ENCODE peak calls at places on chromosome 5, in eight cellular contexts. L, K, F, N, V, Z, B and Q are unnamed samples.

GRCh38 chr5:113510836-113511451 is 2.5 kb upstream of the YTHDC2 start:
- DNase-seq in L (no peak), K (no peak), F (no peak), N (no peak), V (peak; percentile 39), Z (no peak), B (no peak), Q (no peak)

GRCh38 chr5:14714706-14715105 is 50.2 kb downstream of the OTULIN start:
- DNase-seq in L (no peak), K (no peak), F (no peak), N (no peak), V (no peak), Z (no peak), B (no peak), Q (no peak)

GRCh38 chr5:62340392-62340791 is 34.4 kb downstream of the KIF2A start:
- DNase-seq in L (no peak), K (no peak), F (no peak), N (no peak), V (peak; percentile 28), Z (no peak), B (no peak), Q (no peak)

GRCh38 chr5:140324834-140325195 is 21.6 kb downstream of the HBEGF start:
- DNase-seq in L (no peak), K (no peak), F (no peak), N (no peak), V (no peak), Z (peak; percentile 77), B (no peak), Q (no peak)

GRCh38 chr5:151075698-151076331 is 5.0 kb downstream of the TNIP1 start:
- DNase-seq in L (no peak), K (peak; percentile 73), F (no peak), N (peak; percentile 64), V (no peak), Z (no peak), B (no peak), Q (no peak)

GRCh38 chr5:173163219-173163618 is 18.9 kb downstream of the BNIP1 start:
- DNase-seq in L (no peak), K (no peak), F (no peak), N (no peak), V (no peak), Z (no peak), B (no peak), Q (no peak)

GRCh38 chr5:71782771-71783770 is 64.0 kb downstream of the CARTPT start:
- DNase-seq in L (peak; percentile 47), K (peak; percentile 69), F (peak; percentile 91), N (peak; percentile 74), V (peak; percentile 59), Z (no peak), B (peak; percentile 42), Q (peak; percentile 87)

GRCh38 chr5:19044931-19045695 is 942.9 kb downstream of the CDH18 start:
- DNase-seq in L (no peak), K (no peak), F (no peak), N (no peak), V (no peak), Z (no peak), B (no peak), Q (no peak)

GRCh38 chr5:150323092-150323491 is 20.4 kb upstream of the ARSI start:
- DNase-seq in L (no peak), K (no peak), F (no peak), N (no peak), V (no peak), Z (no peak), B (no peak), Q (no peak)

GRCh38 chr5:95734156-95734555 is 3.0 kb downstream of the RHOBTB3 start:
- DNase-seq in L (no peak), K (no peak), F (no peak), N (no peak), V (no peak), Z (no peak), B (no peak), Q (no peak)

GRCh38 chr5:95733100-95733499 is 2.0 kb downstream of the RHOBTB3 start:
- DNase-seq in L (no peak), K (no peak), F (no peak), N (no peak), V (no peak), Z (no peak), B (no peak), Q (no peak)

GRCh38 chr5:95738069-95738468 is 6.9 kb downstream of the RHOBTB3 start:
- DNase-seq in L (no peak), K (no peak), F (no peak), N (no peak), V (no peak), Z (no peak), B (no peak), Q (no peak)

GRCh38 chr5:95734916-95735315 is 3.8 kb downstream of the RHOBTB3 start:
- DNase-seq in L (no peak), K (no peak), F (no peak), N (no peak), V (no peak), Z (no peak), B (no peak), Q (no peak)

DNA sequence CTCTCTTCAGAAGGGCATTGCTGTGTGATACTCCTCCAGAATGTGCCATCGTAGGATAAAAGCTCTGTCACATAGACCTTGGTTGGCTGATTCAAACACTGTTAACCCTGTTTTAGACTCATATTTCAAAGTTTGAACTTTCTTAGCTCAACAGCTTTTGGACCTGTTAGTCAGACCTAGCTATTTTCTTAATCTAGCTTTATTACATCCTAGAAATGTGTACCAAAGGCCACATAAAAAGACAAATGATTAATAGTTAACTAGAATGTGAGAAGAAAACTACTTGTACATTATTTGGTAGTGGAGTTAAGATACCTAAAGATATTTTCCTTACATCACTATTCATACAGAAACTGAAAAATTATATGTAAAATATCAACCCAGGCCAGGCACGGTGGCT is 4.3 kb downstream of the RHOBTB3 start:
- DNase-seq in L (no peak), K (no peak), F (no peak), N (no peak), V (no peak), Z (no peak), B (no peak), Q (no peak)
- H3K27ac ChIP-seq in L (no peak overlapping the region), K (peak overlapping the region; percentile 95), F (peak overlapping the region; percentile 94), N (peak overlapping the region; percentile 93), V (no peak overlapping the region), Z (no peak overlapping the region), B (no peak overlapping the region), Q (no peak overlapping the region)

GRCh38 chr5:177358333-177358939 is 712 bp downstream of the RGS14 start:
- DNase-seq in L (no peak), K (no peak), F (no peak), N (no peak), V (no peak), Z (no peak), B (no peak), Q (no peak)

GRCh38 chr5:177361418-177362101 is 3.8 kb downstream of the RGS14 start:
- DNase-seq in L (no peak), K (no peak), F (no peak), N (no peak), V (no peak), Z (no peak), B (no peak), Q (no peak)

GRCh38 chr5:177357459-177358332 is at the start of gene RGS14:
- DNase-seq in L (no peak), K (peak; percentile 45), F (no peak), N (peak; percentile 68), V (no peak), Z (peak; percentile 87), B (peak; percentile 39), Q (no peak)

GRCh38 chr5:177359451-177359851 is 1.7 kb downstream of the RGS14 start:
- DNase-seq in L (no peak), K (no peak), F (no peak), N (no peak), V (no peak), Z (no peak), B (no peak), Q (no peak)

DNA sequence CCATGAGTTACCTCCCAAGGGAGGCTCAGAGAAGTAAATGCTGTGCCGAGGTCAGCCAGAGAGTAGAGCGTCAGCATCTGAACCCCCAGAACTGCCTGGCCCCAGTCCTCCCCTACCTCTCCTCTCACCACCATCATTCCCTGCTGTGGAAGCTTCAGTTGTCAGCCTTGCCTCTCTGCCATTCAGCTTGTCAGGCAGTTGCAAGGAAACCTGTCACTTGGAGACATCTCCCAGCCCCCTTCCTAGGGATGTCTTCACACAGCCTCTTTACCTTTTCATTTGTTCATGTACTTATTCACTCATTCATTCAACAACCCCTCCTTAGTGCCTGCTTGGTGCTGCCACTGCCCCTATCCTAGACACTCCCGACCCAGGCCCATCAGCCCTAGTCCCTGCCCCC is 2.1 kb downstream of the RGS14 start:
- DNase-seq in L (no peak), K (no peak), F (no peak), N (no peak), V (no peak), Z (no peak), B (no peak), Q (no peak)
- TF ChIP-seq POLR2AphosphoS5 in L (no peak), K (no peak), F (no peak), N (no peak), V (no peak), Z (no peak), B (no peak), Q (no peak)

GRCh38 chr5:176542135-176542595 is 5.0 kb upstream of the RNF44 start:
- DNase-seq in L (no peak), K (peak; percentile 49), F (no peak), N (peak; percentile 82), V (no peak), Z (no peak), B (no peak), Q (no peak)
- H3K27ac ChIP-seq in L (peak overlapping the region; percentile 86), K (peak overlapping the region; percentile 93), F (peak overlapping the region; percentile 86), N (peak overlapping the region; percentile 97), V (peak overlapping the region; percentile 92), Z (peak overlapping the region; percentile 91), B (peak overlapping the region; percentile 74), Q (peak overlapping the region; percentile 81)

GRCh38 chr5:82106806-82107205 is 135.0 kb downstream of the ATG10 start:
- DNase-seq in L (no peak), K (no peak), F (no peak), N (no peak), V (no peak), Z (no peak), B (peak; percentile 92), Q (no peak)

GRCh38 chr5:82111191-82111590 is 139.4 kb downstream of the ATG10 start:
- DNase-seq in L (no peak), K (no peak), F (no peak), N (no peak), V (no peak), Z (no peak), B (no peak), Q (no peak)

GRCh38 chr5:82107277-82107676 is 135.5 kb downstream of the ATG10 start:
- DNase-seq in L (peak; percentile 12), K (no peak), F (no peak), N (no peak), V (no peak), Z (no peak), B (no peak), Q (no peak)

GRCh38 chr5:82106207-82106606 is 134.4 kb downstream of the ATG10 start:
- DNase-seq in L (no peak), K (no peak), F (no peak), N (no peak), V (no peak), Z (no peak), B (no peak), Q (no peak)

GRCh38 chr5:82109013-82109412 is 137.2 kb downstream of the ATG10 start:
- DNase-seq in L (no peak), K (no peak), F (no peak), N (no peak), V (no peak), Z (no peak), B (no peak), Q (no peak)
- TF ChIP-seq POLR2AphosphoS5 in L (no peak), K (no peak), F (no peak), N (no peak), V (no peak), Z (no peak), B (no peak), Q (no peak)